ENCODE peak calls at places on chromosomes 3 and 15, in nine cellular contexts. Y is HCT116, X is PC-3, B is GM23338, Z is SK-N-SH, T is GM23248, D is hepatocyte, K is neural progenitor cell, O is MM.1S. S is an unnamed sample.
A peak's percentile ranks its signal among the peaks of the same experiment; 100 is the strongest.

GRCh38 chr15:47184405-47185221 is 532.7 kb upstream of the SEMA6D start:
- DNase-seq in Y (no peak), X (no peak), B (peak; percentile 60), Z (peak; percentile 79), T (peak; percentile 30), D (peak; percentile 54), K (peak; percentile 66), O (peak; percentile 31), S (no peak)

GRCh38 chr3:174221155-174221554 is 638.0 kb upstream of the NAALADL2 start:
- DNase-seq in Y (no peak), X (no peak), B (no peak), Z (peak; percentile 33), T (no peak), D (no peak), K (no peak), O (no peak), S (no peak)

GRCh38 chr3:149167898-149168297 is 38.5 kb downstream of the HPS3 start:
- DNase-seq in Y (no peak), X (no peak), B (no peak), Z (no peak), T (no peak), D (no peak), K (no peak), O (peak; percentile 64), S (no peak)

GRCh38 chr3:143628971-143629370 is 219.3 kb downstream of the SLC9A9 start:
- DNase-seq in Y (no peak), X (no peak), B (no peak), Z (no peak), T (no peak), D (no peak), K (no peak), O (no peak), S (no peak)

GRCh38 chr3:158200973-158201372 is 91.1 kb downstream of the RSRC1 start:
- DNase-seq in Y (no peak), X (no peak), B (peak; percentile 6), Z (no peak), T (peak; percentile 5), D (no peak), K (no peak), O (no peak), S (no peak)

GRCh38 chr15:71079208-71080044 is 35.8 kb upstream of the THSD4 start:
- DNase-seq in Y (no peak), X (peak; percentile 95), B (no peak), Z (no peak), T (peak; percentile 96), D (peak; percentile 38), K (no peak), O (no peak), S (no peak)

GRCh38 chr3:2920103-2920502 is 190.1 kb downstream of the IL5RA start:
- DNase-seq in Y (no peak), X (no peak), B (no peak), Z (no peak), T (no peak), D (no peak), K (no peak), O (no peak), S (no peak)

GRCh38 chr3:190404715-190405114 is 16.8 kb downstream of the CLDN16 start:
- DNase-seq in Y (no peak), X (no peak), B (no peak), Z (no peak), T (no peak), D (no peak), K (no peak), O (no peak), S (no peak)

GRCh38 chr3:189460511-189460910 is 170.7 kb upstream of the TP63 start:
- DNase-seq in Y (no peak), X (no peak), B (no peak), Z (no peak), T (no peak), D (no peak), K (no peak), O (no peak), S (no peak)

GRCh38 chr15:67369359-67369758 is 114.8 kb downstream of the IQCH start:
- DNase-seq in Y (no peak), X (no peak), B (no peak), Z (no peak), T (no peak), D (no peak), K (no peak), O (no peak), S (no peak)

GRCh38 chr15:77603616-77604406 is 28.9 kb downstream of the LINGO1 start:
- DNase-seq in Y (no peak), X (no peak), B (no peak), Z (peak; percentile 58), T (no peak), D (no peak), K (no peak), O (no peak), S (no peak)

GRCh38 chr3:47315069-47315647 is 32.4 kb downstream of the KLHL18 start:
- DNase-seq in Y (no peak), X (no peak), B (no peak), Z (no peak), T (peak; percentile 5), D (no peak), K (no peak), O (no peak), S (no peak)

GRCh38 chr15:44035781-44036699 is 159.0 kb downstream of the FRMD5 start:
- DNase-seq in Y (no peak), X (no peak), B (no peak), Z (no peak), T (peak; percentile 42), D (no peak), K (no peak), O (no peak), S (no peak)

GRCh38 chr3:192566706-192567290 is 160.5 kb downstream of the FGF12 start:
- DNase-seq in Y (peak; percentile 60), X (peak; percentile 85), B (peak; percentile 86), Z (peak; percentile 58), T (peak; percentile 91), D (peak; percentile 90), K (peak; percentile 80), O (peak; percentile 77), S (peak; percentile 73)

GRCh38 chr3:14605070-14605469 is 46.5 kb upstream of the CCDC174 start:
- DNase-seq in Y (no peak), X (peak; percentile 39), B (no peak), Z (no peak), T (peak; percentile 43), D (peak; percentile 46), K (no peak), O (no peak), S (no peak)

GRCh38 chr15:64846246-64846645 is 4.5 kb downstream of the PLEKHO2 start:
- DNase-seq in Y (no peak), X (no peak), B (no peak), Z (no peak), T (no peak), D (no peak), K (no peak), O (no peak), S (no peak)
- H3K4me1 ChIP-seq in Y (peaks cover 2% of the 10 kb centered on the region), X (peaks cover 9% of the 10 kb centered on the region), B (peaks cover 63% of the 10 kb centered on the region), Z (peaks cover 35% of the 10 kb centered on the region), T (peaks cover 34% of the 10 kb centered on the region), D (peaks cover 21% of the 10 kb centered on the region), K (peaks cover 28% of the 10 kb centered on the region), O (peaks cover 10% of the 10 kb centered on the region), S (peaks cover 53% of the 10 kb centered on the region)

DNA sequence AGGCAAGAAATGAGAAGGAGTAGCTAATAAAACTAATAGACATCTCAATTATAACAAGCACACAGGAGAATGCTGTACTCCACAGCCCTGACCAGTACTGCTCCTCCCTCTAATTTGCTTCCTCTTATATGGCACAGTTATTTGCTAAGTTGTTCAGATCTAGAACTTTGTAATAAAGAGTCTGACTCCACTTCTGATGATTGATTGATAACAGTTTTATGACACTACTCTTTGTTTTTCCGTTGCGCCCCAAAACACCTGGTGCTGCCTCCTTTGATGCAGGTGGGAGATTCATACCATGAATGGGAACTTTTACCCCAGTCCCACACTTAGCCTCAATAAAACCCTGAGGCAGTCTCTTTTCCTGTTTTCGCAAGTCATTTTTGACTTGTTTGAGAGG is 777.7 kb downstream of the GBE1 start:
- DNase-seq in Y (no peak), X (no peak), B (no peak), Z (no peak), T (no peak), D (no peak), K (no peak), O (no peak), S (no peak)
- TF ChIP-seq EZH2phosphoT487 in Y (no peak), X (no peak), B (no peak), Z (no peak), T (no peak), D (no peak), K (no peak), O (no peak), S (no peak)

DNA sequence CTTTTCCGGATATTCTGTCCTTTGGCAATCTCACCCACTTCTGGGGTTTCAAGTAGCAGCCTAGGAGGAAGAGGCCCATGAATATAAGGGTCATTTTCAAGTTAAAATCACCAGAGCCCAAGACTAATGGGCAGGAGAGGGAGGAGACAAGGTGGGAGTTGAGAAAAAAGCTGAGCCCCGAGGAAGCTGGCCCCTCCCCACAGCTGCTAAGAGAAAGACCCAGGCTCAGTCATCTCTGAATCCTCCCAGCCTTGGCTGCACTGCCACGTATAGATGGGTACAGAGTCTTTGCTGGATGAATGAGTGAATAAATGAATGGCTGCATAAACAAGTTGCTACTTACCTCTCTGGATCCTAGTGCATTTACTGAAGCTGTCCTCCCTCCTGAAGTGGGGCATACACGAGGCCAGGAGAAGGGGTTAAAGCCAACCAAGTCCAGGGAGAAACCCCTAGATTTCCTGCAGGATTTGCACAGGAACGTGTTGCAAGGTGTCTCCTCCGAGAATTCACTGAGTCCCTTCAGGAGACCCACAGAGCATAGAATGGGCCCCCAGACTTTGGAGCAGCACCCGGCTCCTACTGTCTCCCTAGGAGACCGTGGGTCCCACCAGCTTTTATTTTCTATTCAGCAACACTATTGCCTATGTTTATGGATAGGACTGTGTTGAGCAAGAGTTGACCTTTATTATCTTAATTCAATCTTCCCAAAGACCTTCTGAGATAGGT is 100.8 kb upstream of the LIPC start:
- DNase-seq in Y (no peak), X (no peak), B (no peak), Z (no peak), T (peak; percentile 34), D (no peak), K (no peak), O (no peak), S (peak; percentile 19)
- H4K20me1 ChIP-seq in Y (no peaks in the 10 kb centered on the region), X (no peaks in the 10 kb centered on the region), B (no peaks in the 10 kb centered on the region), Z (no peaks in the 10 kb centered on the region), T (no peaks in the 10 kb centered on the region), D (no peaks in the 10 kb centered on the region), K (no peaks in the 10 kb centered on the region), O (no peaks in the 10 kb centered on the region), S (no peaks in the 10 kb centered on the region)

GRCh38 chr3:30661107-30661873 is 54.9 kb downstream of the TGFBR2 start:
- DNase-seq in Y (no peak), X (no peak), B (no peak), Z (no peak), T (no peak), D (no peak), K (no peak), O (peak; percentile 65), S (no peak)

GRCh38 chr3:30658328-30659052 is 52.1 kb downstream of the TGFBR2 start:
- DNase-seq in Y (peak; percentile 13), X (peak; percentile 83), B (no peak), Z (no peak), T (peak; percentile 81), D (no peak), K (no peak), O (peak; percentile 87), S (peak; percentile 73)

GRCh38 chr3:30660128-30660525 is 53.7 kb downstream of the TGFBR2 start:
- DNase-seq in Y (no peak), X (no peak), B (no peak), Z (no peak), T (no peak), D (no peak), K (no peak), O (no peak), S (no peak)

GRCh38 chr3:30659270-30660127 is 53.1 kb downstream of the TGFBR2 start:
- DNase-seq in Y (peak; percentile 84), X (peak; percentile 97), B (no peak), Z (no peak), T (peak; percentile 95), D (peak; percentile 31), K (no peak), O (peak; percentile 34), S (no peak)

GRCh38 chr3:30660656-30661055 is 54.3 kb downstream of the TGFBR2 start:
- DNase-seq in Y (no peak), X (no peak), B (no peak), Z (no peak), T (no peak), D (no peak), K (no peak), O (no peak), S (no peak)
- H3K4me1 ChIP-seq in Y (peaks cover 80% of the 10 kb centered on the region), X (peaks cover 52% of the 10 kb centered on the region), B (peaks cover 61% of the 10 kb centered on the region), Z (peaks cover 66% of the 10 kb centered on the region), T (peaks cover 56% of the 10 kb centered on the region), D (peaks cover 24% of the 10 kb centered on the region), K (peaks cover 29% of the 10 kb centered on the region), O (peaks cover 65% of the 10 kb centered on the region), S (peaks cover 67% of the 10 kb centered on the region)

S was measured in OCI-LY7.